ENCODE peak calls at places on chromosomes 12 and 14, in five cellular contexts. M, D, J, H and K are unnamed samples.

GRCh38 chr12:32501835-32502333 is 102.5 kb downstream of the FGD4 start:
- DNase-seq in J (no peak), M (peak), H (peak), D (peak), K (peak)

GRCh38 chr14:99685061-99685995 is 1.2 kb downstream of the CYP46A1 start:
- DNase-seq in H (peak), J (no peak), M (no peak), D (no peak), K (no peak)

GRCh38 chr12:74598819-74599218 is 61.2 kb downstream of the ATXN7L3B start:
- DNase-seq in D (no peak), M (no peak), J (no peak), H (no peak), K (no peak)

GRCh38 chr14:90302529-90303303 is 29.0 kb downstream of the NRDE2 start:
- DNase-seq in M (peak), H (no peak), D (no peak), J (no peak), K (no peak)

GRCh38 chr14:103548463-103549351 is 13.8 kb downstream of the BAG5 start:
- DNase-seq in M (no peak), D (no peak), J (peak), H (no peak), K (no peak)

GRCh38 chr14:55450539-55450938 is 10.1 kb upstream of the TBPL2 start:
- DNase-seq in M (peak), D (no peak), H (no peak), J (no peak), K (no peak)

GRCh38 chr12:131596115-131596514 is 114.8 kb upstream of the SFSWAP start:
- DNase-seq in D (no peak), M (no peak), J (no peak), H (no peak), K (no peak)

GRCh38 chr12:131223791-131224567 is 270.3 kb downstream of the ADGRD1 start:
- DNase-seq in D (no peak), H (no peak), J (peak), M (peak), K (no peak)

GRCh38 chr12:116277393-116278258 is at the start of gene MED13L:
- DNase-seq in D (peak), H (peak), M (peak), J (peak), K (peak)

GRCh38 chr14:80546056-80546854 is 335.0 kb upstream of the DIO2 start:
- DNase-seq in J (no peak), M (no peak), H (no peak), D (no peak), K (no peak)

GRCh38 chr14:103905861-103906456 is 22.3 kb upstream of the TDRD9 start:
- DNase-seq in M (peak), J (no peak), D (peak), H (peak), K (no peak)

GRCh38 chr12:52305921-52306705 is 14.8 kb upstream of the KRT81 start:
- DNase-seq in J (no peak), M (peak), H (no peak), D (peak), K (no peak)

GRCh38 chr12:68482660-68483059 is 128.0 kb upstream of the RAP1B start:
- DNase-seq in D (no peak), J (no peak), M (no peak), H (no peak), K (no peak)

GRCh38 chr14:57725399-57726077 is 140.4 kb downstream of the SLC35F4 start:
- DNase-seq in M (no peak), H (no peak), J (no peak), D (no peak), K (peak)

GRCh38 chr14:91354221-91354916 is 63.3 kb downstream of the CCDC88C start:
- DNase-seq in J (no peak), H (no peak), M (no peak), D (no peak), K (no peak)

GRCh38 chr12:213527-213932 is 427 bp downstream of the SLC6A12 start:
- DNase-seq in J (no peak), D (no peak), M (no peak), H (no peak), K (no peak)

GRCh38 chr12:4725057-4725456 is 4.9 kb downstream of the GALNT8 start:
- DNase-seq in M (no peak), D (no peak), H (no peak), J (no peak), K (no peak)

GRCh38 chr14:105449276-105450122 is 25.1 kb upstream of the CRIP2 start:
- DNase-seq in H (no peak), M (no peak), J (no peak), D (no peak), K (no peak)

GRCh38 chr14:74459289-74459946 is 33.4 kb upstream of the SYNDIG1L start:
- DNase-seq in M (peak), H (peak), D (peak), J (peak), K (peak)

GRCh38 chr12:107402041-107403022 is 283.3 kb upstream of the PWP1 start:
- DNase-seq in H (peak), M (peak), D (peak), J (peak), K (peak)

GRCh38 chr14:51086044-51086443 is 8.9 kb downstream of the TRIM9 start:
- DNase-seq in J (no peak), D (no peak), H (no peak), M (no peak), K (no peak)

GRCh38 chr12:128388461-128388921 is 121.5 kb downstream of the TMEM132C start:
- DNase-seq in J (peak), D (no peak), M (no peak), H (no peak), K (no peak)

GRCh38 chr12:78181544-78182162 is 351.0 kb downstream of the NAV3 start:
- DNase-seq in D (peak), M (peak), J (peak), H (peak), K (peak)

GRCh38 chr14:55701638-55702037 is 121.6 kb downstream of the KTN1 start:
- DNase-seq in H (no peak), J (no peak), M (no peak), D (no peak), K (no peak)

GRCh38 chr14:102540310-102541028 is 30.9 kb upstream of the ANKRD9 start:
- DNase-seq in M (no peak), H (peak), J (no peak), D (no peak), K (no peak)

GRCh38 chr14:92209141-92209540 is 87.4 kb downstream of the CPSF2 start:
- DNase-seq in D (no peak), J (no peak), M (no peak), H (no peak), K (peak)

GRCh38 chr12:113241191-113242017 is 20.1 kb downstream of the TPCN1 start:
- DNase-seq in M (no peak), D (peak), H (no peak), J (peak), K (peak)

GRCh38 chr14:71319646-71320045 is 412.4 kb downstream of the PCNX1 start:
- DNase-seq in J (no peak), M (peak), D (peak), H (peak), K (no peak)

GRCh38 chr14:105505101-105505500 is 14.1 kb downstream of the TEDC1 start:
- DNase-seq in H (no peak), D (no peak), J (peak), M (no peak), K (no peak)

GRCh38 chr14:95274874-95275273 is 44.8 kb downstream of the CLMN start:
- DNase-seq in D (no peak), H (no peak), M (no peak), J (no peak), K (no peak)

GRCh38 chr12:6701078-6701768 is 608 bp upstream of the PIANP start:
- DNase-seq in J (no peak), H (no peak), M (peak), D (no peak), K (peak)
- H3K4me3 ChIP-seq in J (no peak), H (peak), M (peak), D (no peak), K (peak)

GRCh38 chr12:57896139-57896436 is 45.3 kb upstream of the ATP23 start:
- DNase-seq in M (peak), D (no peak), J (no peak), H (peak), K (peak)

GRCh38 chr12:57895337-57896138 is 45.8 kb upstream of the ATP23 start:
- DNase-seq in M (no peak), J (no peak), D (no peak), H (no peak), K (peak)

GRCh38 chr12:57897296-57897974 is 43.9 kb upstream of the ATP23 start:
- DNase-seq in D (no peak), M (no peak), H (no peak), J (no peak), K (no peak)

GRCh38 chr12:57898308-57898970 is 42.9 kb upstream of the ATP23 start:
- DNase-seq in J (no peak), D (no peak), H (no peak), M (no peak), K (peak)

GRCh38 chr12:57896437-57897201 is 44.7 kb upstream of the ATP23 start:
- DNase-seq in H (peak), M (peak), D (no peak), J (peak), K (peak)
- TF ChIP-seq CTCF in H (peak), M (peak), D (no peak), J (peak), K (peak)

GRCh38 chr14:29235991-29236390 is 469.4 kb downstream of the FOXG1 start:
- DNase-seq in D (no peak), H (no peak), M (no peak), J (no peak), K (peak)
- H3K4me3 ChIP-seq in D (no peak), H (no peak), M (no peak), J (no peak), K (no peak)

GRCh38 chr12:40921563-40922163 is 229.4 kb downstream of the CNTN1 start:
- DNase-seq in D (peak), J (no peak), M (peak), H (peak), K (peak)
- TF ChIP-seq CTCF in D (peak), J (peak), M (peak), H (peak), K (peak)

GRCh38 chr14:34699873-34700621 is 14.3 kb downstream of the CFL2 start:
- DNase-seq in H (no peak), D (no peak), J (no peak), M (no peak), K (peak)
- H3K4me3 ChIP-seq in H (no peak), D (no peak), J (no peak), M (no peak), K (no peak)

GRCh38 chr12:17489452-17489851 is 600.5 kb downstream of the RERGL start:
- DNase-seq in H (no peak), M (peak), D (no peak), J (no peak), K (no peak)
- TF ChIP-seq CTCF in H (peak), M (peak), D (no peak), J (no peak), K (no peak)

GRCh38 chr14:61323970-61324369 is 2.6 kb downstream of the PRKCH start:
- DNase-seq in D (no peak), H (no peak), J (no peak), M (no peak), K (no peak)

GRCh38 chr14:61321385-61322010 is at the start of gene PRKCH:
- DNase-seq in D (no peak), J (peak), H (peak), M (peak), K (peak)

GRCh38 chr14:61320806-61321384 is 484 bp upstream of the PRKCH start:
- DNase-seq in D (no peak), M (peak), J (no peak), H (no peak), K (no peak)

GRCh38 chr14:61322011-61322798 is 826 bp downstream of the PRKCH start:
- DNase-seq in J (peak), D (no peak), M (peak), H (peak), K (no peak)

GRCh38 chr14:61322799-61323290 is 1.5 kb downstream of the PRKCH start:
- DNase-seq in H (no peak), J (no peak), M (peak), D (no peak), K (no peak)
- H3K4me3 ChIP-seq in H (peak), J (peak), M (peak), D (no peak), K (no peak)

GRCh38 chr14:68250950-68251765 is 431.6 kb downstream of the RAD51B start:
- DNase-seq in H (no peak), M (peak), D (no peak), J (no peak), K (no peak)
- TF ChIP-seq CTCF in H (no peak), M (peak), D (no peak), J (no peak), K (no peak)

DNA sequence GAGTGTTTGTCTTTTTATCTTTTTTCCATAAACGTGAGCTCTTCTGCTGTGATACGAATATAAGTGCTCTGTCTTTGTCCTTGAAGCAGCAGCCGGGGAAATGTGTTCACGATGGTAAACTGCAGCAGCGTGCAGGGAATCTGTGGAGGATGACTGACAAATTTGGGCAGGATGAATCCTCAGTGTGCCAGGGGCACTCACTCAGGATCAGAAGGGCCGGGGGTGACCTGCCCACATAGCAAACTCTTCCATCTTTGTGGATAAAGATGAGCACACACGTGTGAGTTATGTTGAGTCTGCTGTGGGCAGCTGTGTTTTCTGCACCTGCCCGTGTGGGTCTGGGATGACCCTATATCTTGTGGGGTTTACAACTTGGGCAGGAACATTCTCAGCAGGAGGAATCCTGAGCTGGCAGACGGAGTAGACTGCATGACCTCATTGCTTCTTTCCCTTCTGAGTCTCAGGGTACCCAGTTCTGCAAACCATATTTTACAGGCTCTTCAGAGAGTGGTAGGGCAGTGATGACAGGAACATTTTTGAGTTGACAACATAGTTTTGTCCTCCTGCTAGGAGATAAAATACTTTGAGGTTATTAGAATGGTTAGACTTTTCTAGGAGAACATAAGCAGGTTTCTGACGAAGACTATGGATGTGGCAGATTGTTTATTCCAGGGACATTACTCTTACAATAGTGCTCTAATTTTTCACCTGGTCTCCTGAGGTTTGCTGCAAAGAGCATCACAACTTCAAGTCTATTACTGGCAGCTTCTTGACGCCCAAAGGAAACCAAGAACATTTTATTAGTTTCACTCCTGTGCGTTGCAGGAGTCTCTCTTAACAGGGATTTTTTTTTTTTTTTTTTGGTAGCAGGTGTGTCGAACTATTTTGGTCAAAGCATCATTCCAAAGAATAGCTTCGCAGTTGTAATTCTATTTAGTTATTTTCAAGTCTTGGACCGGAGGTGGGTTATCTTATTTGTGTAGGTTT is 910 bp downstream of the ANO4 start:
- DNase-seq in H (no peak), D (no peak), J (no peak), M (no peak), K (no peak)
- H3K4me3 ChIP-seq in H (peak), D (no peak), J (no peak), M (peak), K (peak)

GRCh38 chr12:13962699-13963098 is 18.7 kb downstream of the GRIN2B start:
- DNase-seq in D (peak), H (peak), M (peak), J (no peak), K (no peak)
- TF ChIP-seq CTCF in D (peak), H (peak), M (peak), J (no peak), K (peak)